ENCODE peak calls at places on chromosome 9, in five cellular contexts. One of them, this sample, is unnamed.

GRCh38 chr9:86099695-86100364 is 472 bp upstream of the GOLM1 start:
- DNase-seq in mesendoderm: peak; percentile 67
- DNase-seq in SJSA1: peak; percentile 54
- DNase-seq in tibial nerve: no peak
- DNase-seq in psoas muscle: no peak
- DNase-seq in this sample: peak; percentile 67

GRCh38 chr9:74735761-74736160 is 152.0 kb downstream of the TRPM6 start:
- DNase-seq in SJSA1: no peak
- DNase-seq in tibial nerve: no peak
- DNase-seq in mesendoderm: no peak
- DNase-seq in psoas muscle: no peak
- DNase-seq in this sample: no peak

GRCh38 chr9:4887556-4887955 is 94.8 kb downstream of the RCL1 start:
- DNase-seq in psoas muscle: no peak
- DNase-seq in SJSA1: no peak
- DNase-seq in tibial nerve: no peak
- DNase-seq in mesendoderm: no peak
- DNase-seq in this sample: peak; percentile 84

GRCh38 chr9:93184439-93185221 is 691 bp downstream of the WNK2 start:
- DNase-seq in tibial nerve: no peak
- DNase-seq in mesendoderm: peak; percentile 16
- DNase-seq in SJSA1: no peak
- DNase-seq in psoas muscle: no peak
- DNase-seq in this sample: no peak

GRCh38 chr9:1918642-1919041 is 96.5 kb upstream of the SMARCA2 start:
- DNase-seq in psoas muscle: no peak
- DNase-seq in tibial nerve: no peak
- DNase-seq in SJSA1: peak; percentile 38
- DNase-seq in mesendoderm: no peak
- DNase-seq in this sample: no peak

GRCh38 chr9:4530375-4530774 is 40.1 kb downstream of the SLC1A1 start:
- DNase-seq in SJSA1: no peak
- DNase-seq in mesendoderm: no peak
- DNase-seq in psoas muscle: no peak
- DNase-seq in tibial nerve: no peak
- DNase-seq in this sample: no peak

GRCh38 chr9:20744046-20744630 is 60.1 kb downstream of the FOCAD start:
- DNase-seq in tibial nerve: no peak
- DNase-seq in mesendoderm: no peak
- DNase-seq in psoas muscle: no peak
- DNase-seq in SJSA1: no peak
- DNase-seq in this sample: no peak

GRCh38 chr9:3954950-3955670 is 344.8 kb downstream of the GLIS3 start:
- DNase-seq in tibial nerve: no peak
- DNase-seq in psoas muscle: no peak
- DNase-seq in SJSA1: no peak
- DNase-seq in mesendoderm: peak; percentile 40
- DNase-seq in this sample: no peak

GRCh38 chr9:111992523-111992922 is 95.9 kb downstream of the UGCG start:
- DNase-seq in mesendoderm: peak; percentile 26
- DNase-seq in tibial nerve: no peak
- DNase-seq in SJSA1: no peak
- DNase-seq in psoas muscle: no peak
- DNase-seq in this sample: no peak

GRCh38 chr9:18989865-18990264 is 43.1 kb downstream of the SAXO1 start:
- DNase-seq in mesendoderm: no peak
- DNase-seq in tibial nerve: no peak
- DNase-seq in SJSA1: no peak
- DNase-seq in psoas muscle: no peak
- DNase-seq in this sample: no peak

GRCh38 chr9:95004452-95005275 is 278.2 kb downstream of the AOPEP start:
- DNase-seq in SJSA1: peak; percentile 49
- DNase-seq in mesendoderm: peak; percentile 29
- DNase-seq in psoas muscle: peak; percentile 75
- DNase-seq in tibial nerve: no peak
- DNase-seq in this sample: peak; percentile 47

GRCh38 chr9:81754245-81754644 is 64.9 kb upstream of the TLE1 start:
- DNase-seq in SJSA1: no peak
- DNase-seq in mesendoderm: no peak
- DNase-seq in tibial nerve: no peak
- DNase-seq in psoas muscle: no peak
- DNase-seq in this sample: no peak

GRCh38 chr9:124489222-124489621 is 18.0 kb downstream of the NR5A1 start:
- DNase-seq in SJSA1: no peak
- DNase-seq in mesendoderm: no peak
- DNase-seq in psoas muscle: no peak
- DNase-seq in tibial nerve: no peak
- DNase-seq in this sample: no peak

GRCh38 chr9:61673247-61673646 is 483.4 kb downstream of the SPATA31A7 start:
- DNase-seq in tibial nerve: no peak
- DNase-seq in SJSA1: no peak
- DNase-seq in psoas muscle: no peak
- DNase-seq in mesendoderm: no peak
- DNase-seq in this sample: no peak

GRCh38 chr9:122394265-122395242 is 23.7 kb downstream of the PTGS1 start:
- DNase-seq in SJSA1: peak; percentile 25
- DNase-seq in mesendoderm: no peak
- DNase-seq in psoas muscle: peak; percentile 81
- DNase-seq in tibial nerve: peak; percentile 39
- DNase-seq in this sample: peak; percentile 74

GRCh38 chr9:105405514-105406131 is 42.2 kb upstream of the FSD1L start:
- DNase-seq in tibial nerve: no peak
- DNase-seq in psoas muscle: no peak
- DNase-seq in mesendoderm: no peak
- DNase-seq in SJSA1: peak; percentile 60
- DNase-seq in this sample: no peak

GRCh38 chr9:136831002-136831719 is 11.1 kb upstream of the AJM1 start:
- DNase-seq in SJSA1: no peak
- DNase-seq in mesendoderm: no peak
- DNase-seq in psoas muscle: no peak
- DNase-seq in tibial nerve: no peak
- DNase-seq in this sample: no peak

GRCh38 chr9:111743275-111743674 is 51.5 kb downstream of the SHOC1 start:
- DNase-seq in tibial nerve: no peak
- DNase-seq in SJSA1: no peak
- DNase-seq in mesendoderm: no peak
- DNase-seq in psoas muscle: no peak
- DNase-seq in this sample: no peak

GRCh38 chr9:8205580-8205979 is 406.0 kb upstream of the DMAC1 start:
- DNase-seq in SJSA1: no peak
- DNase-seq in psoas muscle: no peak
- DNase-seq in tibial nerve: no peak
- DNase-seq in mesendoderm: no peak
- DNase-seq in this sample: no peak

GRCh38 chr9:3879315-3879714 is 353.5 kb upstream of the RFX3 start:
- DNase-seq in SJSA1: no peak
- DNase-seq in mesendoderm: no peak
- DNase-seq in tibial nerve: no peak
- DNase-seq in psoas muscle: peak; percentile 52
- DNase-seq in this sample: no peak

GRCh38 chr9:101176384-101176783 is 147.9 kb downstream of the PLPPR1 start:
- DNase-seq in SJSA1: no peak
- DNase-seq in tibial nerve: no peak
- DNase-seq in psoas muscle: no peak
- DNase-seq in mesendoderm: peak; percentile 56
- DNase-seq in this sample: no peak

GRCh38 chr9:79645110-79645509 is 73.3 kb downstream of the TLE4 start:
- DNase-seq in SJSA1: no peak
- DNase-seq in psoas muscle: no peak
- DNase-seq in tibial nerve: no peak
- DNase-seq in mesendoderm: no peak
- DNase-seq in this sample: no peak

GRCh38 chr9:123606141-123606540 is 250.1 kb downstream of the CRB2 start:
- DNase-seq in psoas muscle: no peak
- DNase-seq in mesendoderm: no peak
- DNase-seq in tibial nerve: no peak
- DNase-seq in SJSA1: no peak
- DNase-seq in this sample: no peak

GRCh38 chr9:134617836-134618162 is 23.8 kb upstream of the COL5A1 start:
- DNase-seq in tibial nerve: peak; percentile 1
- DNase-seq in SJSA1: no peak
- DNase-seq in psoas muscle: no peak
- DNase-seq in mesendoderm: no peak
- DNase-seq in this sample: peak; percentile 49

GRCh38 chr9:88425538-88425950 is 37.3 kb downstream of the SPIN1 start:
- DNase-seq in SJSA1: no peak
- DNase-seq in tibial nerve: no peak
- DNase-seq in mesendoderm: peak; percentile 37
- DNase-seq in psoas muscle: no peak
- DNase-seq in this sample: peak; percentile 51

GRCh38 chr9:32004431-32005076 is 379.9 kb upstream of the ACO1 start:
- DNase-seq in psoas muscle: no peak
- DNase-seq in SJSA1: no peak
- DNase-seq in tibial nerve: no peak
- DNase-seq in mesendoderm: no peak
- DNase-seq in this sample: no peak

GRCh38 chr9:16267336-16268036 is 603.0 kb downstream of the BNC2 start:
- DNase-seq in SJSA1: no peak
- DNase-seq in tibial nerve: no peak
- DNase-seq in mesendoderm: no peak
- DNase-seq in psoas muscle: no peak
- DNase-seq in this sample: no peak

GRCh38 chr9:131656356-131657030 is 83.4 kb downstream of the RAPGEF1 start:
- DNase-seq in mesendoderm: no peak
- DNase-seq in tibial nerve: peak; percentile 30
- DNase-seq in SJSA1: no peak
- DNase-seq in psoas muscle: peak; percentile 79
- DNase-seq in this sample: peak; percentile 91

GRCh38 chr9:77999231-77999631 is 32.4 kb downstream of the GNAQ start:
- DNase-seq in tibial nerve: no peak
- DNase-seq in mesendoderm: no peak
- DNase-seq in psoas muscle: no peak
- DNase-seq in SJSA1: no peak
- DNase-seq in this sample: no peak
- H3K4me3 ChIP-seq in tibial nerve: no peak overlapping the region
- H3K4me3 ChIP-seq in mesendoderm: no peak overlapping the region
- H3K4me3 ChIP-seq in psoas muscle: no peak overlapping the region
- H3K4me3 ChIP-seq in SJSA1: no peak overlapping the region
- H3K4me3 ChIP-seq in this sample: no peak overlapping the region

GRCh38 chr9:121269888-121270254 is 1.9 kb downstream of the GSN start:
- DNase-seq in tibial nerve: no peak
- DNase-seq in SJSA1: no peak
- DNase-seq in psoas muscle: no peak
- DNase-seq in mesendoderm: no peak
- DNase-seq in this sample: no peak

GRCh38 chr9:121268598-121269029 is 652 bp downstream of the GSN start:
- DNase-seq in tibial nerve: no peak
- DNase-seq in SJSA1: no peak
- DNase-seq in mesendoderm: peak; percentile 49
- DNase-seq in psoas muscle: peak; percentile 43
- DNase-seq in this sample: no peak

GRCh38 chr9:121267689-121268597 is at the start of gene GSN:
- DNase-seq in SJSA1: peak; percentile 71
- DNase-seq in psoas muscle: peak; percentile 89
- DNase-seq in tibial nerve: peak; percentile 82
- DNase-seq in mesendoderm: peak; percentile 89
- DNase-seq in this sample: peak; percentile 95

GRCh38 chr9:121266906-121267650 is 884 bp upstream of the GSN start:
- DNase-seq in mesendoderm: no peak
- DNase-seq in psoas muscle: peak; percentile 50
- DNase-seq in SJSA1: no peak
- DNase-seq in tibial nerve: no peak
- DNase-seq in this sample: no peak

DNA sequence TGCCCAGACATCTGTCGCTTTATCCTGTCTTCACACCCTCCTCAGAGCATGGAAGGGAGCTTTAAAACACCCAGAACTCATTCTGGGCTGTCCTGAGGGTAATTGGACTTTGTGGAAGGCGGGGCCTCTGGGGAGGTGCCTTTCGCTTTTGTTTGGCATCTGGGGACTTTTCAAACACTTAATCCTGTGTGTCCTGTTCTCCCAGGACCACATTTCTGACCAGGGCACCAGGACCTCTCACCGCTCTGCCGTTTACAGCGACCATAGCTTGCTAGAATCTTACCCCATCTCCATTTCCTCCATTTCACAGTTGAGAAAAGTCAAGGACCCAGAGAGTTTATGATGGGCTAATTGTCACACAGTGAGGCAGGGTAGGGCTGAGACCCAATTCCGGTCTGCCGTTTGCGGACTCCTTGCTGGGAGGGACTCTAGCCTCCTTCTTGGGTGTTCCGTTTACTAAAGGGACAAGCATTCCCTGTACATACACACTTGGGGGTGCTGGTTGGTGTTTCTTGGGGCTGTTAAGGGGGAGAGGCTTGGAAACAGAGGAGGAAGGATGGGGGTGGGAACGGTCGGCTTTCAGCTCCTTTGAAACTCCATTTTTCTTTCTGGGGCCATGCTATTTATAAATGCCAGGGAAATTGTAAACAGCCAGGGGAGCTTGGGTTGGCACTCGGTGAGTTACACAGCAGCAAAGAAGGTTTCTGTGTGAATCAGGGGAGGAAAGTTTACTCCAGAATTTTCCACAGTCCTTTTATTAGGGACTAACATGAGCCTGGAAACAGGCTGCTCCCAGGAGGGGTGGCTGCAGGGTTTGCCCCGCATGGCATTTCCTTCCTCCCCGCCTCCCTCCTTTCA is 1.3 kb downstream of the GSN start:
- DNase-seq in psoas muscle: peak; percentile 50
- DNase-seq in tibial nerve: no peak
- DNase-seq in mesendoderm: peak; percentile 63
- DNase-seq in SJSA1: peak; percentile 83
- DNase-seq in this sample: peak; percentile 69
- H3K4me1 ChIP-seq in psoas muscle: peaks cover 49% of the 10 kb centered on the region
- H3K4me1 ChIP-seq in tibial nerve: peaks cover 67% of the 10 kb centered on the region
- H3K4me1 ChIP-seq in mesendoderm: peaks cover 2% of the 10 kb centered on the region
- H3K4me1 ChIP-seq in SJSA1: peaks cover 43% of the 10 kb centered on the region
- H3K4me1 ChIP-seq in this sample: no peaks in the 10 kb centered on the region

DNA sequence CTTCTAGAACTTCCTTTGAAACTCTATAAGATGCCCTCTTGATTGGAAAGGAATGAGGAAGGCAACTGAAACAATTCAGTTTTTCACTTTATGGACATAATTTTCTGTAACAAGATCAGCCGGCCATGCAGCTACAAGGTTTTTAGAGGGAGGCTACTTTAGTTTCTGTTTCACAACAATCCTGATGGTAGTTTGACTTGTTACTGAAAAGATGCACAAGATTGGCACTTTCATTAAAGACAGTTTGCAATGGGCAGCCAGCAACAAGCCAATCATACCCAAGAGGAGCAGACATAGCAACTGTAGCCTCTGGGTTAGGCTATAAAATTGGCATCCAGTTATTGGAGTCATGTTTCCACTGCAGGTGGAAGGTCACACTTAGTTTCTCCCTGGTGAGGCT is 74.3 kb upstream of the TGFBR1 start:
- DNase-seq in psoas muscle: no peak
- DNase-seq in SJSA1: no peak
- DNase-seq in mesendoderm: no peak
- DNase-seq in tibial nerve: no peak
- DNase-seq in this sample: no peak
- H3K27ac ChIP-seq in psoas muscle: no peak overlapping the region
- H3K27ac ChIP-seq in SJSA1: peak overlapping the region; percentile 10
- H3K27ac ChIP-seq in mesendoderm: no peak overlapping the region
- H3K27ac ChIP-seq in tibial nerve: no peak overlapping the region
- H3K27ac ChIP-seq in this sample: no peak overlapping the region

DNA sequence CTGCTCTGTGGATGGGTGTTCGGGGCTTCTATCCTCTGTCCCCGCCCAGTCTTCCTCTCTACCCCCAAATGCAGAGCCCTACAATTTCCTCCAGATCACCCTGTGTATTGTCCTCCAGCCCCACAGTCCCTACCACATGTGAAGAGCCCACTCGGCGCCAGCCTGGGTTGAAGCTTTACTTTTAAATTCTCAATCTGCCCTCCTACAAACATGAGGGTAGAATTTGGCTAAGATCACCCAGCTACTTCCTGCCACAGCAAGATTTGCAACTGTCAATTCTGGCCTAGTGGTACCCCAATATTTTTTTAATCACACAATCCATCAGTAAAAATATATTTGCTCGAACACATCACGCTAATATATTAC is 3.9 kb downstream of the AKNA start:
- DNase-seq in psoas muscle: no peak
- DNase-seq in tibial nerve: no peak
- DNase-seq in SJSA1: no peak
- DNase-seq in mesendoderm: no peak
- DNase-seq in this sample: no peak
- H3K4me3 ChIP-seq in psoas muscle: no peak overlapping the region
- H3K4me3 ChIP-seq in tibial nerve: peak overlapping the region; percentile 13
- H3K4me3 ChIP-seq in SJSA1: no peak overlapping the region
- H3K4me3 ChIP-seq in mesendoderm: no peak overlapping the region
- H3K4me3 ChIP-seq in this sample: no peak overlapping the region